ENCODE peak calls at places on chromosomes 2 and 18, in five cellular contexts. O is A549, T is nephron progenitor cell, K is cardiac fibroblast, C is IMR-90. U is an unnamed sample.

GRCh38 chr2:239279508-239280295 is 121.1 kb downstream of the HDAC4 start:
- DNase-seq in T (no peak), C (no peak), K (no peak), O (no peak), U (no peak)

GRCh38 chr2:145741161-145741560 is 1221.2 kb upstream of the ZEB2 start:
- DNase-seq in O (no peak), T (no peak), C (no peak), K (peak), U (no peak)

GRCh38 chr2:119694994-119695521 is 16.1 kb downstream of the TMEM177 start:
- DNase-seq in K (peak), T (no peak), C (peak), O (no peak), U (peak)

GRCh38 chr2:235544687-235544965 is 50.8 kb downstream of the AGAP1 start:
- DNase-seq in K (no peak), T (no peak), O (no peak), C (no peak), U (no peak)

GRCh38 chr18:22286576-22286975 is 117.2 kb downstream of the GATA6 start:
- DNase-seq in C (no peak), K (no peak), T (no peak), O (peak), U (no peak)

GRCh38 chr2:150355440-150355839 is 132.0 kb downstream of the RND3 start:
- DNase-seq in C (no peak), O (no peak), K (no peak), T (no peak), U (no peak)

GRCh38 chr18:32769242-32770180 is 3.3 kb downstream of the KLHL14 start:
- DNase-seq in O (no peak), C (no peak), K (peak), T (peak), U (no peak)

GRCh38 chr2:173884403-173884802 is 80.8 kb downstream of the SP3 start:
- DNase-seq in C (peak), K (peak), T (peak), O (peak), U (peak)

GRCh38 chr2:23824777-23825212 is 102.1 kb downstream of the ATAD2B start:
- DNase-seq in K (peak), C (peak), O (peak), T (peak), U (peak)

GRCh38 chr2:234289789-234290188 is 207.1 kb downstream of the ARL4C start:
- DNase-seq in C (peak), K (peak), O (peak), T (no peak), U (peak)

GRCh38 chr18:51417643-51418483 is 220.4 kb upstream of the MEX3C start:
- DNase-seq in C (no peak), T (no peak), O (no peak), K (no peak), U (no peak)

GRCh38 chr18:62282188-62282629 is 42.9 kb upstream of the TNFRSF11A start:
- DNase-seq in K (peak), O (no peak), C (peak), T (no peak), U (peak)

GRCh38 chr2:30134582-30134981 is 12.2 kb upstream of the YPEL5 start:
- DNase-seq in C (no peak), T (no peak), K (no peak), O (no peak), U (no peak)

GRCh38 chr2:16526193-16526592 is 139.4 kb downstream of the CYRIA start:
- DNase-seq in K (no peak), C (no peak), O (no peak), T (no peak), U (no peak)

GRCh38 chr2:177964892-177965291 is 107.7 kb downstream of the PDE11A start:
- DNase-seq in T (no peak), K (no peak), C (no peak), O (no peak), U (no peak)

GRCh38 chr2:64711260-64711659 is 57.5 kb upstream of the SERTAD2 start:
- DNase-seq in O (no peak), K (peak), T (no peak), C (no peak), U (no peak)

GRCh38 chr2:105460048-105460732 is 61.3 kb upstream of the FHL2 start:
- DNase-seq in T (no peak), C (no peak), K (no peak), O (no peak), U (no peak)

GRCh38 chr2:96946625-96947024 is 39.8 kb downstream of the FAM178B start:
- DNase-seq in K (no peak), T (no peak), C (no peak), O (no peak), U (no peak)

GRCh38 chr2:62112192-62112591 is 83.7 kb upstream of the B3GNT2 start:
- DNase-seq in C (no peak), T (no peak), O (no peak), K (peak), U (peak)

GRCh38 chr2:45585267-45585861 is 25.7 kb downstream of the SRBD1 start:
- DNase-seq in T (no peak), K (peak), C (peak), O (peak), U (peak)

GRCh38 chr18:63422862-63423304 is 607 bp upstream of the VPS4B start:
- DNase-seq in T (no peak), O (no peak), K (no peak), C (no peak), U (no peak)

GRCh38 chr2:118967124-118967880 is 25.3 kb downstream of the MARCO start:
- DNase-seq in K (no peak), T (no peak), O (no peak), C (no peak), U (no peak)

GRCh38 chr2:97646977-97647376 is 1.1 kb downstream of the COX5B start:
- DNase-seq in T (no peak), O (no peak), K (no peak), C (no peak), U (no peak)

GRCh38 chr18:58781627-58782194 is 83.0 kb upstream of the ZNF532 start:
- DNase-seq in C (peak), K (peak), T (peak), O (peak), U (peak)

GRCh38 chr18:38047820-38048219 is 482.2 kb upstream of the CELF4 start:
- DNase-seq in O (no peak), K (no peak), T (no peak), C (no peak), U (no peak)
- TF ChIP-seq CTCF in O (no peak), K (no peak), T (no peak), C (no peak), U (no peak)

GRCh38 chr2:74002515-74003391 is 18.0 kb downstream of the TET3 start:
- DNase-seq in C (peak), T (peak), K (peak), O (peak), U (peak)
- TF ChIP-seq CTCF in C (no peak), T (no peak), K (no peak), O (no peak), U (no peak)

DNA sequence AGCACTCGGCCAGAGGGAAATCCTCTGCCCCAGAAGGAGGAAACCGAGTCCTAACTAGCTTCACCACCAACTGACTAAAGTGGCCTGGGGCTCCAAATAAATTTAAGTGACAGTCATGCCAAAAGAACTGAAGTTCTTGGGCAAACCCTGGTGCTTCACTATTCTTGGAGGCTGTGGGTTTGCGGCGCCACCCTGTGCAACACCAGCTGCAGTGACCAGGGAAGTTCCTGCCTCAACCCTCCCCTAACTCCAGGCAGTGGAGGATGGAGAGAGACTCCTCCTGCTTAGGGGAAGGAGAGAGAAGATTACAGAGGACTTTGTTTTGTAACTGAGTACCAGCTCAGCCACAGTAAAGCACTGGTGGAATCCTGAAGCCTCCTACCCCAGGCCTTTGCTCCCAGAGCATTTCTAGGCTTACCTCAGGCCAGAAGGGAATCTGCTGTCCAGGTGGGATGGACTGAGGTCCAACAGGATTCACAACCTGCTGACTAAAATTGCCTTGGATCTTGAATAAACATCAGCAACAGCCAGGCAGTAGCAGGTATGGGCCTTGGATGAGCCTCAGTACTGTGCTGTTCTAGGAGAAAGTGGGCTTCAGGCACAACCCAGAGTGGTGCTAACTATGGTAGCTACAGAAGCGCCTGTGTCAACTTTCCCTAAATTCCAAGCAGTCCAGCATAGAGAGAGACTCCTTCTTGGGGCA is 29.4 kb upstream of the BMP10 start:
- DNase-seq in K (no peak), O (no peak), C (no peak), T (no peak), U (no peak)
- TF ChIP-seq CTCF in K (no peak), O (no peak), C (no peak), T (no peak), U (no peak)

GRCh38 chr18:75130591-75131274 is 78.2 kb downstream of the PTGR3 start:
- DNase-seq in O (no peak), T (no peak), C (peak), K (peak), U (no peak)
- TF ChIP-seq CTCF in O (no peak), T (no peak), C (peak), K (no peak), U (peak)

GRCh38 chr2:160576054-160576499 is 82.5 kb upstream of the RBMS1 start:
- DNase-seq in T (no peak), O (peak), K (peak), C (peak), U (no peak)

GRCh38 chr2:160575363-160575762 is 81.8 kb upstream of the RBMS1 start:
- DNase-seq in T (no peak), C (no peak), K (no peak), O (no peak), U (no peak)

GRCh38 chr2:160568861-160569260 is 75.3 kb upstream of the RBMS1 start:
- DNase-seq in T (no peak), C (no peak), K (no peak), O (no peak), U (no peak)

GRCh38 chr2:160570386-160570785 is 76.8 kb upstream of the RBMS1 start:
- DNase-seq in K (no peak), T (no peak), C (no peak), O (no peak), U (no peak)

GRCh38 chr2:160574472-160575140 is 81.0 kb upstream of the RBMS1 start:
- DNase-seq in O (peak), T (no peak), C (peak), K (peak), U (peak)
- TF ChIP-seq CTCF in O (no peak), T (no peak), C (no peak), K (no peak), U (no peak)

U was measured in HFFc6.